ENCODE peak calls at places on chromosomes 6 and 20, in five cellular contexts. One of them, this sample, is unnamed.

GRCh38 chr6:44342489-44342888 is at the start of gene SPATS1:
- DNase-seq in DMS153: no peak
- DNase-seq in left ventricle myocardium inferior: peak
- DNase-seq in endothelial cell: peak
- DNase-seq in NCI-H1105 treated with DMSO at 0.1 percent for 48 hours: no peak
- DNase-seq in this sample: no peak

GRCh38 chr6:163263196-163263595 is 151.3 kb upstream of the QKI start:
- DNase-seq in DMS153: no peak
- DNase-seq in left ventricle myocardium inferior: peak
- DNase-seq in endothelial cell: no peak
- DNase-seq in NCI-H1105 treated with DMSO at 0.1 percent for 48 hours: no peak
- DNase-seq in this sample: no peak

GRCh38 chr6:97626586-97627441 is 343.8 kb upstream of the MMS22L start:
- DNase-seq in DMS153: peak
- DNase-seq in left ventricle myocardium inferior: no peak
- DNase-seq in endothelial cell: no peak
- DNase-seq in NCI-H1105 treated with DMSO at 0.1 percent for 48 hours: peak
- DNase-seq in this sample: peak

GRCh38 chr20:20237093-20237959 is 130.6 kb upstream of the INSM1 start:
- DNase-seq in DMS153: no peak
- DNase-seq in left ventricle myocardium inferior: no peak
- DNase-seq in endothelial cell: peak
- DNase-seq in NCI-H1105 treated with DMSO at 0.1 percent for 48 hours: peak
- DNase-seq in this sample: no peak

GRCh38 chr20:10955166-10955565 is 281.4 kb upstream of the JAG1 start:
- DNase-seq in DMS153: no peak
- DNase-seq in left ventricle myocardium inferior: no peak
- DNase-seq in endothelial cell: no peak
- DNase-seq in NCI-H1105 treated with DMSO at 0.1 percent for 48 hours: no peak
- DNase-seq in this sample: no peak

GRCh38 chr20:45378191-45378590 is at the start of gene TP53TG5:
- DNase-seq in DMS153: no peak
- DNase-seq in left ventricle myocardium inferior: no peak
- DNase-seq in endothelial cell: no peak
- DNase-seq in NCI-H1105 treated with DMSO at 0.1 percent for 48 hours: no peak
- DNase-seq in this sample: no peak

GRCh38 chr6:87945181-87945580 is 102.5 kb upstream of the SPACA1 start:
- DNase-seq in DMS153: no peak
- DNase-seq in left ventricle myocardium inferior: no peak
- DNase-seq in endothelial cell: no peak
- DNase-seq in NCI-H1105 treated with DMSO at 0.1 percent for 48 hours: no peak
- DNase-seq in this sample: no peak

GRCh38 chr6:11323666-11324452 is 91.4 kb upstream of the NEDD9 start:
- DNase-seq in DMS153: no peak
- DNase-seq in left ventricle myocardium inferior: peak
- DNase-seq in endothelial cell: no peak
- DNase-seq in NCI-H1105 treated with DMSO at 0.1 percent for 48 hours: no peak
- DNase-seq in this sample: no peak

GRCh38 chr6:140979642-140980091 is 1153.1 kb upstream of the GJE1 start:
- DNase-seq in DMS153: no peak
- DNase-seq in left ventricle myocardium inferior: no peak
- DNase-seq in endothelial cell: no peak
- DNase-seq in NCI-H1105 treated with DMSO at 0.1 percent for 48 hours: no peak
- DNase-seq in this sample: no peak

GRCh38 chr6:144346719-144347446 is 61.7 kb downstream of the UTRN start:
- DNase-seq in DMS153: no peak
- DNase-seq in left ventricle myocardium inferior: no peak
- DNase-seq in endothelial cell: no peak
- DNase-seq in NCI-H1105 treated with DMSO at 0.1 percent for 48 hours: no peak
- DNase-seq in this sample: no peak

GRCh38 chr6:93819189-93819588 is 399.8 kb upstream of the EPHA7 start:
- DNase-seq in DMS153: no peak
- DNase-seq in left ventricle myocardium inferior: no peak
- DNase-seq in endothelial cell: peak
- DNase-seq in NCI-H1105 treated with DMSO at 0.1 percent for 48 hours: no peak
- DNase-seq in this sample: no peak

GRCh38 chr20:37610203-37610798 is 82.6 kb upstream of the BLCAP start:
- DNase-seq in DMS153: no peak
- DNase-seq in left ventricle myocardium inferior: no peak
- DNase-seq in endothelial cell: no peak
- DNase-seq in NCI-H1105 treated with DMSO at 0.1 percent for 48 hours: no peak
- DNase-seq in this sample: no peak

GRCh38 chr6:102114402-102114801 is 720.9 kb downstream of the GRIK2 start:
- DNase-seq in DMS153: no peak
- DNase-seq in left ventricle myocardium inferior: no peak
- DNase-seq in endothelial cell: peak
- DNase-seq in NCI-H1105 treated with DMSO at 0.1 percent for 48 hours: no peak
- DNase-seq in this sample: no peak

GRCh38 chr20:63939061-63939935 is 16.9 kb downstream of the UCKL1 start:
- DNase-seq in DMS153: no peak
- DNase-seq in left ventricle myocardium inferior: peak
- DNase-seq in endothelial cell: peak
- DNase-seq in NCI-H1105 treated with DMSO at 0.1 percent for 48 hours: no peak
- DNase-seq in this sample: no peak

GRCh38 chr20:7691647-7692046 is 248.6 kb downstream of the HAO1 start:
- DNase-seq in DMS153: no peak
- DNase-seq in left ventricle myocardium inferior: no peak
- DNase-seq in endothelial cell: no peak
- DNase-seq in NCI-H1105 treated with DMSO at 0.1 percent for 48 hours: no peak
- DNase-seq in this sample: no peak

GRCh38 chr6:133549252-133549925 is 308.2 kb downstream of the EYA4 start:
- DNase-seq in DMS153: peak
- DNase-seq in left ventricle myocardium inferior: no peak
- DNase-seq in endothelial cell: no peak
- DNase-seq in NCI-H1105 treated with DMSO at 0.1 percent for 48 hours: no peak
- DNase-seq in this sample: peak

GRCh38 chr6:137589067-137589848 is 95.1 kb upstream of the OLIG3 start:
- DNase-seq in DMS153: no peak
- DNase-seq in left ventricle myocardium inferior: no peak
- DNase-seq in endothelial cell: peak
- DNase-seq in NCI-H1105 treated with DMSO at 0.1 percent for 48 hours: no peak
- DNase-seq in this sample: peak

GRCh38 chr6:124294572-124294971 is 490.9 kb downstream of the NKAIN2 start:
- DNase-seq in DMS153: no peak
- DNase-seq in left ventricle myocardium inferior: no peak
- DNase-seq in endothelial cell: no peak
- DNase-seq in NCI-H1105 treated with DMSO at 0.1 percent for 48 hours: no peak
- DNase-seq in this sample: no peak

GRCh38 chr20:32282461-32282860 is 5.0 kb downstream of the KIF3B start:
- DNase-seq in DMS153: peak
- DNase-seq in left ventricle myocardium inferior: peak
- DNase-seq in endothelial cell: no peak
- DNase-seq in NCI-H1105 treated with DMSO at 0.1 percent for 48 hours: peak
- DNase-seq in this sample: peak

GRCh38 chr6:95431637-95432228 is 145.6 kb upstream of the MANEA start:
- DNase-seq in DMS153: peak
- DNase-seq in left ventricle myocardium inferior: no peak
- DNase-seq in endothelial cell: peak
- DNase-seq in NCI-H1105 treated with DMSO at 0.1 percent for 48 hours: peak
- DNase-seq in this sample: peak

GRCh38 chr6:150088481-150089154 is 19.7 kb upstream of the ULBP3 start:
- DNase-seq in DMS153: no peak
- DNase-seq in left ventricle myocardium inferior: no peak
- DNase-seq in endothelial cell: no peak
- DNase-seq in NCI-H1105 treated with DMSO at 0.1 percent for 48 hours: no peak
- DNase-seq in this sample: peak

GRCh38 chr6:53691252-53691651 is 25.7 kb upstream of the KLHL31 start:
- DNase-seq in DMS153: no peak
- DNase-seq in left ventricle myocardium inferior: no peak
- DNase-seq in endothelial cell: no peak
- DNase-seq in NCI-H1105 treated with DMSO at 0.1 percent for 48 hours: peak
- DNase-seq in this sample: no peak

GRCh38 chr6:42404494-42404893 is 47.2 kb downstream of the TRERF1 start:
- DNase-seq in DMS153: no peak
- DNase-seq in left ventricle myocardium inferior: no peak
- DNase-seq in endothelial cell: no peak
- DNase-seq in NCI-H1105 treated with DMSO at 0.1 percent for 48 hours: no peak
- DNase-seq in this sample: no peak

GRCh38 chr6:158642097-158642601 is 2.4 kb downstream of the DYNLT1 start:
- DNase-seq in DMS153: no peak
- DNase-seq in left ventricle myocardium inferior: no peak
- DNase-seq in endothelial cell: no peak
- DNase-seq in NCI-H1105 treated with DMSO at 0.1 percent for 48 hours: no peak
- DNase-seq in this sample: no peak

GRCh38 chr6:112539355-112539754 is 192.2 kb downstream of the RFPL4B start:
- DNase-seq in DMS153: no peak
- DNase-seq in left ventricle myocardium inferior: no peak
- DNase-seq in endothelial cell: no peak
- DNase-seq in NCI-H1105 treated with DMSO at 0.1 percent for 48 hours: no peak
- DNase-seq in this sample: no peak

GRCh38 chr6:100378576-100378975 is 86.1 kb downstream of the SIM1 start:
- DNase-seq in DMS153: no peak
- DNase-seq in left ventricle myocardium inferior: no peak
- DNase-seq in endothelial cell: no peak
- DNase-seq in NCI-H1105 treated with DMSO at 0.1 percent for 48 hours: no peak
- DNase-seq in this sample: no peak

GRCh38 chr6:3905853-3906190 is 56.6 kb downstream of the FAM50B start:
- DNase-seq in DMS153: no peak
- DNase-seq in left ventricle myocardium inferior: no peak
- DNase-seq in endothelial cell: no peak
- DNase-seq in NCI-H1105 treated with DMSO at 0.1 percent for 48 hours: no peak
- DNase-seq in this sample: no peak

GRCh38 chr20:57714409-57715267 is 4.8 kb upstream of the PMEPA1 start:
- DNase-seq in DMS153: no peak
- DNase-seq in left ventricle myocardium inferior: no peak
- DNase-seq in endothelial cell: no peak
- DNase-seq in NCI-H1105 treated with DMSO at 0.1 percent for 48 hours: no peak
- DNase-seq in this sample: no peak

GRCh38 chr6:112683926-112684325 is 336.8 kb downstream of the RFPL4B start:
- DNase-seq in DMS153: no peak
- DNase-seq in left ventricle myocardium inferior: no peak
- DNase-seq in endothelial cell: no peak
- DNase-seq in NCI-H1105 treated with DMSO at 0.1 percent for 48 hours: no peak
- DNase-seq in this sample: no peak

GRCh38 chr20:63488331-63489251 is 10.3 kb downstream of the EEF1A2 start:
- DNase-seq in DMS153: no peak
- DNase-seq in left ventricle myocardium inferior: no peak
- DNase-seq in endothelial cell: no peak
- DNase-seq in NCI-H1105 treated with DMSO at 0.1 percent for 48 hours: no peak
- DNase-seq in this sample: no peak

GRCh38 chr6:31792741-31793140 is 2.8 kb downstream of the VARS1 start:
- DNase-seq in DMS153: no peak
- DNase-seq in left ventricle myocardium inferior: no peak
- DNase-seq in endothelial cell: no peak
- DNase-seq in NCI-H1105 treated with DMSO at 0.1 percent for 48 hours: no peak
- DNase-seq in this sample: no peak

GRCh38 chr6:150891886-150892485 is 26.5 kb downstream of the MTHFD1L start:
- DNase-seq in DMS153: peak
- DNase-seq in left ventricle myocardium inferior: peak
- DNase-seq in endothelial cell: peak
- DNase-seq in NCI-H1105 treated with DMSO at 0.1 percent for 48 hours: peak
- DNase-seq in this sample: peak

GRCh38 chr6:90083891-90084290 is 189.6 kb downstream of the GJA10 start:
- DNase-seq in DMS153: no peak
- DNase-seq in left ventricle myocardium inferior: no peak
- DNase-seq in endothelial cell: no peak
- DNase-seq in NCI-H1105 treated with DMSO at 0.1 percent for 48 hours: no peak
- DNase-seq in this sample: no peak

GRCh38 chr6:17790486-17790885 is 83.8 kb upstream of the NUP153 start:
- DNase-seq in DMS153: no peak
- DNase-seq in left ventricle myocardium inferior: no peak
- DNase-seq in endothelial cell: no peak
- DNase-seq in NCI-H1105 treated with DMSO at 0.1 percent for 48 hours: no peak
- DNase-seq in this sample: no peak

GRCh38 chr6:75233097-75233615 is 10.4 kb downstream of the COX7A2 start:
- DNase-seq in DMS153: no peak
- DNase-seq in left ventricle myocardium inferior: no peak
- DNase-seq in endothelial cell: no peak
- DNase-seq in NCI-H1105 treated with DMSO at 0.1 percent for 48 hours: no peak
- DNase-seq in this sample: no peak

GRCh38 chr20:36439040-36439730 is 102.1 kb upstream of the MYL9 start:
- DNase-seq in DMS153: peak
- DNase-seq in left ventricle myocardium inferior: peak
- DNase-seq in endothelial cell: peak
- DNase-seq in NCI-H1105 treated with DMSO at 0.1 percent for 48 hours: peak
- DNase-seq in this sample: peak

GRCh38 chr20:48794360-48794759 is 33.4 kb downstream of the PREX1 start:
- DNase-seq in DMS153: no peak
- DNase-seq in left ventricle myocardium inferior: no peak
- DNase-seq in endothelial cell: peak
- DNase-seq in NCI-H1105 treated with DMSO at 0.1 percent for 48 hours: no peak
- DNase-seq in this sample: no peak

This sample was measured in SHP77 treated with DMSO at 0.1 percent for 48 hours.